ENCODE peak calls at places on chromosomes 1 and 21, in four cellular contexts. C is GM12878, D is K562, Y is HepG2. F is an unnamed sample.

GRCh38 chr1:32939655-32940371 is 24.8 kb downstream of the RNF19B start:
- DNase-seq in C (no peak), Y (no peak), D (peak), F (no peak)

GRCh38 chr1:185408675-185409270 is 91.7 kb upstream of the IVNS1ABP start:
- DNase-seq in C (no peak), D (no peak), Y (no peak), F (no peak)

GRCh38 chr1:48878191-48878940 is 101.7 kb upstream of the BEND5 start:
- DNase-seq in C (no peak), Y (no peak), D (no peak), F (no peak)

GRCh38 chr1:74693473-74693872 is 19.9 kb upstream of the ERICH3 start:
- DNase-seq in C (no peak), Y (peak), D (no peak), F (no peak)

GRCh38 chr1:55329091-55329490 is 113.9 kb upstream of the USP24 start:
- DNase-seq in C (no peak), D (no peak), Y (no peak), F (peak)

GRCh38 chr1:228989676-228989991 is 254.4 kb downstream of the RHOU start:
- DNase-seq in C (no peak), D (no peak), Y (no peak), F (no peak)

GRCh38 chr1:229147086-229147485 is 123.8 kb upstream of the RAB4A start:
- DNase-seq in C (no peak), Y (no peak), D (no peak), F (peak)

GRCh38 chr1:178536844-178537371 is 24.0 kb downstream of the TEX35 start:
- DNase-seq in Y (peak), C (no peak), D (no peak), F (no peak)

GRCh38 chr21:37788503-37788902 is 127.8 kb downstream of the KCNJ6 start:
- DNase-seq in Y (no peak), C (no peak), D (no peak), F (no peak)

GRCh38 chr1:166888710-166889109 is 12.6 kb upstream of the TADA1 start:
- DNase-seq in C (no peak), D (peak), Y (no peak), F (no peak)

GRCh38 chr1:229883504-229884200 is 183.4 kb upstream of the GALNT2 start:
- DNase-seq in Y (no peak), D (no peak), C (no peak), F (no peak)

GRCh38 chr1:59243544-59243943 is 53.4 kb upstream of the FGGY start:
- DNase-seq in Y (no peak), D (no peak), C (no peak), F (no peak)

GRCh38 chr1:9449976-9450696 is 89.1 kb upstream of the SLC25A33 start:
- DNase-seq in C (no peak), D (no peak), Y (no peak), F (no peak)

GRCh38 chr1:20496241-20496661 is 10.2 kb upstream of the CAMK2N1 start:
- DNase-seq in C (no peak), Y (peak), D (no peak), F (no peak)

GRCh38 chr1:110626890-110627289 is 20.7 kb upstream of the KCNA2 start:
- DNase-seq in C (no peak), Y (no peak), D (no peak), F (no peak)

GRCh38 chr1:113579256-113580018 is 179.8 kb downstream of the PHTF1 start:
- DNase-seq in D (no peak), C (no peak), Y (no peak), F (no peak)

GRCh38 chr1:89724369-89725015 is 91.6 kb downstream of the LRRC8C start:
- DNase-seq in D (no peak), Y (no peak), C (peak), F (no peak)

GRCh38 chr1:54415986-54416385 is 9.8 kb upstream of the SSBP3 start:
- DNase-seq in Y (no peak), C (no peak), D (no peak), F (no peak)

DNA sequence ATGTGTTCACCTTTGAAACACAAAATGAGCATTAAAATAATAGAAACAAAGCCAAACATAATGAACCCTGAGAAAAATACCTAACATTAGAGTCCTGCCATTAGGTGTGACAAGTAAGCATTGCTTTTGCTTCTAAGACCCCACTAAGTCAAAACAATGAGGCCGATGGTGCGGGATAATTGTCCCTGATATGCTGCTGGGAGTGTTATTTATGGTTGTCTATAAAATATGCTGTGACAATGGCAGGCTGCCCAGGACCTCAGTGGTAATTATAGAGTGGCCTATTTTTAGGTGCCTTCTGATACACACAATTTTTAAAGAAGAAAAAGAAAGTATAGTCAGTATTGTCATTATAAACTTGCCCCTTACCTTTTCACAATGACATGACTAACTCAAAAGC is 1423.1 kb downstream of the AMY1C start:
- DNase-seq in C (no peak), Y (no peak), D (no peak), F (no peak)
- TF ChIP-seq JUNB in C (no peak), Y (no peak), D (no peak), F (no peak)

GRCh38 chr1:155591770-155592169 is 18.2 kb upstream of the MSTO1 start:
- DNase-seq in C (peak), Y (peak), D (peak), F (peak)
- TF ChIP-seq CTCF in C (peak), Y (peak), D (peak), F (peak)

DNA sequence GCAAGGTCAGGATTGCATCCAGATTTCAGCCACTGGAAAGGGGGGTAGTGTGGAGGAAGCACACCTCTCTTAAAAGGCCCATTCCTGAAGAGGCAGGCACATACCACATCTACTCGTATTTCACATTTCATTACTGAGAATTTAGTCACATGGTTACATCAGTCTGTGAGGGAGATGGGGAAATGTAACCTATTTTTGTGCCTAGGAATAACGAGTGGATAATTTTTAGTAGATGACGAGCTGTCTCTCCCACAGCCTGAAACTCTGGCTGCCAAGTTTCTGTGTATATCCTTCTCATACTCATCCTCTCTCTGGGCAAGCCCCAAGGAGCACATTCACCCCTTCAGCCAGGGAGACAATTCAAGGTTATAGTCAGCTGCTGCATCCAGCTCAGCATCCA is 10.3 kb upstream of the C21orf91 start:
- DNase-seq in D (no peak), C (no peak), Y (no peak), F (no peak)
- H2AFZ ChIP-seq in D (no peak), C (no peak), Y (no peak), F (peak)

GRCh38 chr1:94863297-94863911 is 43.2 kb downstream of the SLC44A3 start:
- DNase-seq in D (no peak), Y (no peak), C (no peak), F (no peak)

GRCh38 chr1:94866178-94866822 is 46.1 kb downstream of the SLC44A3 start:
- DNase-seq in C (no peak), Y (no peak), D (no peak), F (no peak)

GRCh38 chr1:94863919-94864318 is 43.8 kb downstream of the SLC44A3 start:
- DNase-seq in C (no peak), D (no peak), Y (peak), F (no peak)

GRCh38 chr1:94865369-94865768 is 45.2 kb downstream of the SLC44A3 start:
- DNase-seq in C (no peak), Y (no peak), D (no peak), F (no peak)

DNA sequence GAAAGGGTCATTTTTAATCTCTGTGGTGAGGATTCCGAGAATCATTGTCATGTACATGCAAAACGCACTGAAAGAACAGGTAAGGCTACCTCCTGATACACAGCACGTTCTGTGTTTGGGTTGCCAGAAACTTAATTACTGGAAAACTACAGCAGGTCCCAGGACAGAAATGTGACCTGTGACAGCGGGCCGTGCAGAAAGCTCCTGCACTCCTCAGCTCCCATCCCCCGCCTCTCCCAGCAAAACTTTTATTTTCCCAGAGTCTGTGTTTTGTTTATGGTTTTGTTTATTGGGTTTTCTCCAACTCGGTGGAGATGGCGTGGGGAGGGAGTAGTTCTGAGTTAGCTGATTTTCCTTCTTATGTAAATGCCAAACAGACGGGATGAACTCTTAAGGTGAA is 44.7 kb downstream of the SLC44A3 start:
- DNase-seq in C (no peak), Y (no peak), D (no peak), F (peak)
- TF ChIP-seq JUNB in C (no peak), Y (no peak), D (no peak), F (no peak)

GRCh38 chr1:67651031-67651430 is 34.0 kb upstream of the GADD45A start:
- DNase-seq in D (no peak), Y (no peak), C (no peak), F (no peak)

GRCh38 chr1:67647036-67647798 is 37.8 kb upstream of the GADD45A start:
- DNase-seq in C (no peak), Y (no peak), D (no peak), F (no peak)

GRCh38 chr1:67650061-67650460 is 34.9 kb upstream of the GADD45A start:
- DNase-seq in Y (no peak), C (no peak), D (no peak), F (no peak)

GRCh38 chr1:67647814-67648358 is 37.1 kb upstream of the GADD45A start:
- DNase-seq in C (no peak), D (no peak), Y (no peak), F (no peak)

GRCh38 chr1:67648582-67649326 is 36.2 kb upstream of the GADD45A start:
- DNase-seq in C (no peak), D (peak), Y (no peak), F (peak)
- TF ChIP-seq CTCF in C (no peak), D (peak), Y (no peak), F (peak)

GRCh38 chr1:1777950-1778826 is at the start of gene NADK:
- DNase-seq in C (no peak), Y (no peak), D (peak), F (peak)
- H2AFZ ChIP-seq in C (peak), Y (no peak), D (peak), F (no peak)

F was measured in GM23338.